ENCODE peak calls at places on chromosomes 2 and 18, in six cellular contexts. One of them, this sample, is unnamed. For H3K36me3, the result is how much of the 10 kb centered on the place peaks cover.

GRCh38 chr2:28627722-28628480 is 123.7 kb upstream of the PPP1CB start:
- DNase-seq in thoracic aorta: no peak
- DNase-seq in pancreas: no peak
- DNase-seq in upper lobe of left lung: no peak
- DNase-seq in aorta: peak
- DNase-seq in adrenal gland: no peak
- DNase-seq in this sample: no peak

GRCh38 chr2:40049782-40050181 is 270.7 kb upstream of the THUMPD2 start:
- DNase-seq in aorta: no peak
- DNase-seq in pancreas: no peak
- DNase-seq in upper lobe of left lung: no peak
- DNase-seq in thoracic aorta: no peak
- DNase-seq in adrenal gland: no peak
- DNase-seq in this sample: no peak

GRCh38 chr2:119766944-119767343 is 7.2 kb downstream of the PTPN4 start:
- DNase-seq in upper lobe of left lung: no peak
- DNase-seq in adrenal gland: no peak
- DNase-seq in thoracic aorta: no peak
- DNase-seq in aorta: no peak
- DNase-seq in pancreas: no peak
- DNase-seq in this sample: no peak

GRCh38 chr2:28002181-28002580 is 111.7 kb downstream of the BABAM2 start:
- DNase-seq in aorta: no peak
- DNase-seq in thoracic aorta: no peak
- DNase-seq in upper lobe of left lung: no peak
- DNase-seq in adrenal gland: no peak
- DNase-seq in pancreas: no peak
- DNase-seq in this sample: no peak

GRCh38 chr2:227163445-227163997 is 484 bp downstream of the COL4A4 start:
- DNase-seq in pancreas: peak
- DNase-seq in aorta: peak
- DNase-seq in upper lobe of left lung: peak
- DNase-seq in thoracic aorta: no peak
- DNase-seq in adrenal gland: peak
- DNase-seq in this sample: no peak

GRCh38 chr2:191917967-191918651 is 71.2 kb upstream of the CAVIN2 start:
- DNase-seq in upper lobe of left lung: no peak
- DNase-seq in pancreas: no peak
- DNase-seq in adrenal gland: no peak
- DNase-seq in thoracic aorta: no peak
- DNase-seq in aorta: no peak
- DNase-seq in this sample: no peak

GRCh38 chr2:156399950-156400703 is 36.1 kb upstream of the GPD2 start:
- DNase-seq in thoracic aorta: peak
- DNase-seq in pancreas: peak
- DNase-seq in upper lobe of left lung: peak
- DNase-seq in aorta: peak
- DNase-seq in adrenal gland: peak
- DNase-seq in this sample: no peak

GRCh38 chr2:123179526-123179925 is 845.6 kb upstream of the CNTNAP5 start:
- DNase-seq in thoracic aorta: no peak
- DNase-seq in pancreas: no peak
- DNase-seq in upper lobe of left lung: no peak
- DNase-seq in aorta: no peak
- DNase-seq in adrenal gland: no peak
- DNase-seq in this sample: no peak

GRCh38 chr2:223285505-223286265 is 233.7 kb downstream of the KCNE4 start:
- DNase-seq in pancreas: peak
- DNase-seq in aorta: no peak
- DNase-seq in adrenal gland: no peak
- DNase-seq in upper lobe of left lung: no peak
- DNase-seq in thoracic aorta: no peak
- DNase-seq in this sample: no peak

GRCh38 chr2:187349328-187349944 is 98.6 kb downstream of the CALCRL start:
- DNase-seq in aorta: no peak
- DNase-seq in thoracic aorta: no peak
- DNase-seq in pancreas: no peak
- DNase-seq in upper lobe of left lung: no peak
- DNase-seq in adrenal gland: no peak
- DNase-seq in this sample: no peak

GRCh38 chr2:96225016-96225533 is 16.4 kb upstream of the STARD7 start:
- DNase-seq in upper lobe of left lung: no peak
- DNase-seq in aorta: no peak
- DNase-seq in thoracic aorta: no peak
- DNase-seq in adrenal gland: no peak
- DNase-seq in pancreas: no peak
- DNase-seq in this sample: no peak

GRCh38 chr2:3292416-3292815 is 85.2 kb downstream of the EIPR1 start:
- DNase-seq in aorta: no peak
- DNase-seq in thoracic aorta: no peak
- DNase-seq in upper lobe of left lung: no peak
- DNase-seq in pancreas: no peak
- DNase-seq in adrenal gland: no peak
- DNase-seq in this sample: no peak

GRCh38 chr2:40554665-40555294 is 102.9 kb upstream of the SLC8A1 start:
- DNase-seq in adrenal gland: peak
- DNase-seq in aorta: peak
- DNase-seq in thoracic aorta: peak
- DNase-seq in pancreas: peak
- DNase-seq in upper lobe of left lung: no peak
- DNase-seq in this sample: no peak

GRCh38 chr18:26405190-26405781 is 143.1 kb downstream of the KCTD1 start:
- DNase-seq in adrenal gland: peak
- DNase-seq in upper lobe of left lung: no peak
- DNase-seq in aorta: no peak
- DNase-seq in thoracic aorta: no peak
- DNase-seq in pancreas: no peak
- DNase-seq in this sample: no peak

GRCh38 chr2:133941666-133942065 is 312.2 kb upstream of the MGAT5 start:
- DNase-seq in upper lobe of left lung: no peak
- DNase-seq in adrenal gland: peak
- DNase-seq in thoracic aorta: no peak
- DNase-seq in pancreas: no peak
- DNase-seq in aorta: no peak
- DNase-seq in this sample: no peak

GRCh38 chr2:222305510-222306392 is 7.0 kb upstream of the PAX3 start:
- DNase-seq in adrenal gland: peak
- DNase-seq in thoracic aorta: no peak
- DNase-seq in upper lobe of left lung: peak
- DNase-seq in pancreas: no peak
- DNase-seq in aorta: no peak
- DNase-seq in this sample: no peak

GRCh38 chr2:64166637-64167420 is 22.6 kb upstream of the PELI1 start:
- DNase-seq in aorta: no peak
- DNase-seq in adrenal gland: no peak
- DNase-seq in thoracic aorta: no peak
- DNase-seq in upper lobe of left lung: no peak
- DNase-seq in pancreas: no peak
- DNase-seq in this sample: no peak

GRCh38 chr2:100682536-100682935 is 119.7 kb downstream of the PDCL3 start:
- DNase-seq in adrenal gland: no peak
- DNase-seq in aorta: no peak
- DNase-seq in pancreas: no peak
- DNase-seq in upper lobe of left lung: no peak
- DNase-seq in thoracic aorta: no peak
- DNase-seq in this sample: no peak

GRCh38 chr18:69996951-69997798 is 49.5 kb upstream of the CD226 start:
- DNase-seq in thoracic aorta: no peak
- DNase-seq in adrenal gland: no peak
- DNase-seq in upper lobe of left lung: no peak
- DNase-seq in pancreas: no peak
- DNase-seq in aorta: no peak
- DNase-seq in this sample: no peak

GRCh38 chr2:62186534-62186933 is 9.4 kb upstream of the B3GNT2 start:
- DNase-seq in pancreas: no peak
- DNase-seq in thoracic aorta: no peak
- DNase-seq in adrenal gland: no peak
- DNase-seq in aorta: no peak
- DNase-seq in upper lobe of left lung: no peak
- DNase-seq in this sample: no peak
- H3K4me3 ChIP-seq in pancreas: peak
- H3K4me3 ChIP-seq in thoracic aorta: no peak
- H3K4me3 ChIP-seq in adrenal gland: no peak
- H3K4me3 ChIP-seq in aorta: no peak
- H3K4me3 ChIP-seq in upper lobe of left lung: no peak
- H3K4me3 ChIP-seq in this sample: no peak

GRCh38 chr18:79712206-79712857 is 32.7 kb downstream of the CTDP1 start:
- DNase-seq in upper lobe of left lung: no peak
- DNase-seq in aorta: no peak
- DNase-seq in adrenal gland: no peak
- DNase-seq in thoracic aorta: no peak
- DNase-seq in pancreas: no peak
- DNase-seq in this sample: no peak
- H3K36me3 ChIP-seq in upper lobe of left lung: under half
- H3K36me3 ChIP-seq in aorta: under half
- H3K36me3 ChIP-seq in adrenal gland: under half
- H3K36me3 ChIP-seq in thoracic aorta: under half
- H3K36me3 ChIP-seq in pancreas: under half
- H3K36me3 ChIP-seq in this sample: half or more

DNA sequence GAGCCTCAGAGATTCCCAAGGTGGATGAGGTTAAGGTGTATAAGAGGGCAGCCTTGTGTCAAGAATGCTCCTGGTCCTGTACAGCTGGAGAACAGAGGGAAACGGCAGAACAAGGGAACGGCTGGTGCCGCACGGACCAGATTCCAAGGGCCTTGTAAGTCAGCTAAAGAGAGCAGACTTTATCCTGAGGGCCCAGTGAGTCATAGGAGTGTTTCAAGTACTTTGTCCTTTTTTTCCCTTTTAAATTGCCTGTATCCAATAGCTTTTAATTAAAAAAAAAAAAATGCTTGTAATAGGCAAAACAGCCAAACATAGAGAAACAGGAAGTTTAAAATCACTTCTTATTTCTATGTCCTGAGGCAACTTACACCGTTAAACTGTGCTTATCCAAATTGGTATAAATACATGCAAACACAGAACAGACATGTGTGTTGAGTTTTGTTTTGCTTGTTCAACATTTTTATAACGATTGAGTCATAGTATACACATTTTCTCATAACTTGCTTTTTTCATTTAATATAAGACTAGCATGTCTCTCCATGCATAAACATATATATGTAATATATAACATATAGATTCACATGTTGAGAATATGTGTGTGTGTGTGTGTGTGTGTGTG is 42.1 kb upstream of the EVA1A start:
- DNase-seq in pancreas: no peak
- DNase-seq in adrenal gland: peak
- DNase-seq in thoracic aorta: no peak
- DNase-seq in upper lobe of left lung: no peak
- DNase-seq in aorta: no peak
- DNase-seq in this sample: no peak
- H3K4me3 ChIP-seq in pancreas: no peak
- H3K4me3 ChIP-seq in adrenal gland: no peak
- H3K4me3 ChIP-seq in thoracic aorta: no peak
- H3K4me3 ChIP-seq in upper lobe of left lung: no peak
- H3K4me3 ChIP-seq in aorta: no peak
- H3K4me3 ChIP-seq in this sample: no peak

DNA sequence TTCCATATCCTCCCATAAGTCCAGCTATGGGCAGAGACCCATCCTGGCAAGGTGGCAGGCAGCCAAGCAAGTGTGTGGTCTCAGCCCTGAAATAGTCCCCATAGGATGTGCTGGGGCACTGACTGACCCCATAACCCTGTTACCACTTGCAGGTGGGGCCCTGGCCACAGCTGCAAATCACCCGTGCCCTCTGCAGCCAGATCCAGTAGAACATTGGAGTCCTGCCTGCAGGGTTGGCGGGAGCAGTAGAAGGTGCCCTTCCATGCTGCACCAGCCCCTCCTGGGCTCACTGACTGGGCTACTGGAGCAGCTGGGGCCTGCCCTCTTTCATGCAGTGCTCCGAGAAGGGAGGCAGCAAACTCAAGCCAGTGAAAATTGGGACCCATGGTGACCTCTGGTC is 112.6 kb upstream of the MCFD2 start:
- DNase-seq in upper lobe of left lung: no peak
- DNase-seq in adrenal gland: no peak
- DNase-seq in pancreas: no peak
- DNase-seq in thoracic aorta: no peak
- DNase-seq in aorta: no peak
- DNase-seq in this sample: no peak
- H3K36me3 ChIP-seq in upper lobe of left lung: under half
- H3K36me3 ChIP-seq in adrenal gland: under half
- H3K36me3 ChIP-seq in pancreas: half or more
- H3K36me3 ChIP-seq in thoracic aorta: half or more
- H3K36me3 ChIP-seq in aorta: under half
- H3K36me3 ChIP-seq in this sample: half or more

GRCh38 chr2:237868631-237869356 is 9.4 kb downstream of the RAMP1 start:
- DNase-seq in upper lobe of left lung: no peak
- DNase-seq in pancreas: no peak
- DNase-seq in aorta: no peak
- DNase-seq in adrenal gland: no peak
- DNase-seq in thoracic aorta: no peak
- DNase-seq in this sample: no peak
- H3K4me3 ChIP-seq in upper lobe of left lung: no peak
- H3K4me3 ChIP-seq in pancreas: no peak
- H3K4me3 ChIP-seq in aorta: no peak
- H3K4me3 ChIP-seq in adrenal gland: no peak
- H3K4me3 ChIP-seq in thoracic aorta: peak
- H3K4me3 ChIP-seq in this sample: no peak

DNA sequence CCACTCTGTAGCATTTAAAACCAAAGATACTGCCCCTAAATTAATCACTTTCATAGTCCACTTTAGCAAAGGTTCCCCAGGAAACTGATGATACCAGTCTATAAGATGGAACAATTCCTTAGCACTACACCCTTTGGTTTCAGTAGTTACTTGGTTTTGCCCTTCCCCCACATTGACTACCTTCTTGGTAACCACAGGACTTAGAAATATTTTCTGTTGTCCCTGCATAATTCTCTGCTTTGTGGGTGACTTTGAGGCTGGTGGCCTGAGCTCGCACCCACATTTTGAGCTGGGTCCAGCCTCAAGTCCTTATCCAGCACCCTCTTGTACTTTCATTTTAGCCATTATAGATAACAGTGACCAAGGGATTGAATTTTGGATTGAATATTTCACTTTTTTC is 23.1 kb downstream of the ELP2 start:
- DNase-seq in adrenal gland: no peak
- DNase-seq in aorta: no peak
- DNase-seq in upper lobe of left lung: no peak
- DNase-seq in pancreas: no peak
- DNase-seq in thoracic aorta: no peak
- DNase-seq in this sample: no peak
- H3K36me3 ChIP-seq in adrenal gland: under half
- H3K36me3 ChIP-seq in aorta: under half
- H3K36me3 ChIP-seq in upper lobe of left lung: under half
- H3K36me3 ChIP-seq in pancreas: under half
- H3K36me3 ChIP-seq in thoracic aorta: under half
- H3K36me3 ChIP-seq in this sample: half or more